ENCODE peak calls at places on chromosomes 11 and 22, in seven cellular contexts. N is stimulated activated CD8-positive, alpha-beta memory T cell treated with anti-CD3 and anti-CD28 coated beads, Interleukin-12 subunit alpha, Interleukin-12 subunit beta, amount 100 ng/mL, for 1 hour; D is COR-L47; O is NCI-H1092 treated with DMSO at 0.1 percent for 48 hours; A is sciatic nerve; E is non-pigmented ciliary epithelial cell; L is stimulated activated CD4-positive, alpha-beta T cell treated with anti-CD3 and anti-CD28 coated beads, Interleukin-2, amount 100 ng/mL, for 48 hours. B is an unnamed sample.

GRCh38 chr22:23117890-23118646 is 23.7 kb downstream of the RSPH14 start:
- DNase-seq in N (no peak), D (peak; percentile 29), O (peak; percentile 65), A (no peak), E (no peak), L (no peak), B (no peak)

GRCh38 chr11:93997741-93998140 is 23.4 kb upstream of the HEPHL1 start:
- DNase-seq in N (no peak), D (no peak), O (no peak), A (no peak), E (no peak), L (no peak), B (no peak)

GRCh38 chr22:43094085-43094484 is 4.9 kb upstream of the TTLL1 start:
- DNase-seq in N (no peak), D (peak; percentile 20), O (no peak), A (no peak), E (no peak), L (no peak), B (peak; percentile 53)

GRCh38 chr22:35915477-35916013 is 113.1 kb downstream of the RBFOX2 start:
- DNase-seq in N (no peak), D (no peak), O (peak; percentile 70), A (no peak), E (no peak), L (no peak), B (no peak)

GRCh38 chr11:86523738-86524602 is 148.4 kb downstream of the ME3 start:
- DNase-seq in N (no peak), D (no peak), O (no peak), A (no peak), E (peak; percentile 97), L (no peak), B (no peak)

GRCh38 chr11:123526027-123526805 is 96.1 kb downstream of the GRAMD1B start:
- DNase-seq in N (no peak), D (no peak), O (no peak), A (no peak), E (no peak), L (no peak), B (no peak)

GRCh38 chr11:67079065-67079464 is 22.4 kb downstream of the RHOD start:
- DNase-seq in N (no peak), D (no peak), O (no peak), A (no peak), E (no peak), L (no peak), B (no peak)

GRCh38 chr11:120272303-120272702 is 32.4 kb downstream of the POU2F3 start:
- DNase-seq in N (no peak), D (no peak), O (no peak), A (no peak), E (no peak), L (no peak), B (no peak)

GRCh38 chr11:116696381-116696941 is 76.3 kb downstream of the BUD13 start:
- DNase-seq in N (no peak), D (no peak), O (peak; percentile 58), A (no peak), E (no peak), L (no peak), B (no peak)

GRCh38 chr11:3183523-3183922 is 18.4 kb upstream of the OSBPL5 start:
- DNase-seq in N (no peak), D (no peak), O (no peak), A (no peak), E (no peak), L (no peak), B (no peak)

GRCh38 chr11:6988506-6988905 is 31.6 kb downstream of the ZNF214 start:
- DNase-seq in N (no peak), D (no peak), O (no peak), A (no peak), E (no peak), L (no peak), B (no peak)

GRCh38 chr11:1888811-1889526 is 2.7 kb downstream of the PRR33 start:
- DNase-seq in N (peak; percentile 61), D (no peak), O (no peak), A (peak; percentile 49), E (no peak), L (peak; percentile 64), B (peak; percentile 50)

GRCh38 chr11:8093931-8094575 is 13.0 kb downstream of the TUB start:
- DNase-seq in N (no peak), D (no peak), O (no peak), A (no peak), E (no peak), L (no peak), B (no peak)

GRCh38 chr11:25628030-25628429 is 703.9 kb upstream of the ANO3 start:
- DNase-seq in N (no peak), D (no peak), O (no peak), A (no peak), E (no peak), L (no peak), B (no peak)

GRCh38 chr11:19506803-19507466 is 205.7 kb upstream of the NAV2 start:
- DNase-seq in N (no peak), D (no peak), O (no peak), A (no peak), E (no peak), L (no peak), B (no peak)

GRCh38 chr11:94315664-94316063 is 11.3 kb downstream of the IZUMO1R start:
- DNase-seq in N (no peak), D (no peak), O (no peak), A (no peak), E (peak; percentile 35), L (no peak), B (no peak)

GRCh38 chr11:34650528-34650927 is 29.6 kb downstream of the EHF start:
- DNase-seq in N (peak; percentile 41), D (no peak), O (no peak), A (no peak), E (no peak), L (peak; percentile 62), B (no peak)

GRCh38 chr22:21000215-21000986 is 1.5 kb downstream of the THAP7 start:
- DNase-seq in N (no peak), D (peak; percentile 19), O (peak; percentile 36), A (no peak), E (no peak), L (no peak), B (no peak)

GRCh38 chr22:22884888-22885840 is 2.5 kb upstream of the IGLL5 start:
- DNase-seq in N (no peak), D (no peak), O (no peak), A (no peak), E (no peak), L (no peak), B (no peak)

GRCh38 chr11:112658521-112658920 is 302.7 kb upstream of the NCAM1 start:
- DNase-seq in N (no peak), D (no peak), O (no peak), A (no peak), E (no peak), L (no peak), B (peak; percentile 17)

GRCh38 chr11:67276821-67277230 is 10.6 kb downstream of the GRK2 start:
- DNase-seq in N (no peak), D (no peak), O (no peak), A (peak; percentile 69), E (no peak), L (no peak), B (peak; percentile 61)

GRCh38 chr11:1326435-1327063 is 17.1 kb upstream of the TOLLIP start:
- DNase-seq in N (no peak), D (no peak), O (no peak), A (no peak), E (no peak), L (no peak), B (no peak)

GRCh38 chr11:36478700-36479329 is 31.3 kb downstream of the TRAF6 start:
- DNase-seq in N (no peak), D (peak; percentile 29), O (peak; percentile 18), A (no peak), E (no peak), L (no peak), B (peak; percentile 62)

GRCh38 chr11:132784441-132784840 is 747.9 kb downstream of the OPCML start:
- DNase-seq in N (no peak), D (no peak), O (no peak), A (no peak), E (no peak), L (no peak), B (no peak)